ENCODE peak calls at places on chromosomes 3 and 15, in four cellular contexts. V is heart left ventricle, Y is Calu3, M is foreskin fibroblast. I is an unnamed sample.

GRCh38 chr15:44718180-44718926 is 7.0 kb downstream of the B2M start:
- DNase-seq in Y (no peak), V (no peak), M (no peak), I (no peak)

GRCh38 chr3:115146418-115147328 is at the start of gene ZBTB20:
- DNase-seq in Y (peak; percentile 32), M (peak; percentile 71), V (peak; percentile 60), I (peak; percentile 99)

GRCh38 chr3:54951405-54951804 is 23.5 kb upstream of the LRTM1 start:
- DNase-seq in Y (no peak), M (peak; percentile 92), V (peak; percentile 76), I (no peak)

GRCh38 chr3:177977381-177978158 is 558.7 kb upstream of the KCNMB2 start:
- DNase-seq in V (no peak), M (peak; percentile 91), Y (peak; percentile 39), I (peak; percentile 33)

GRCh38 chr3:90016492-90017065 is 909.2 kb downstream of the EPHA3 start:
- DNase-seq in V (no peak), M (no peak), Y (peak; percentile 28), I (no peak)

GRCh38 chr3:177145954-177146353 is 51.3 kb downstream of the TBL1XR1 start:
- DNase-seq in M (no peak), V (no peak), Y (no peak), I (no peak)

GRCh38 chr3:118838871-118839270 is 195.8 kb downstream of the IGSF11 start:
- DNase-seq in V (no peak), Y (no peak), M (no peak), I (no peak)

GRCh38 chr3:194330579-194330978 is 20.5 kb downstream of the CPN2 start:
- DNase-seq in Y (no peak), V (peak; percentile 69), M (no peak), I (no peak)

GRCh38 chr15:59550961-59551360 is 60.6 kb upstream of the GCNT3 start:
- DNase-seq in M (no peak), V (no peak), Y (no peak), I (no peak)

GRCh38 chr3:37974121-37974927 is 16.3 kb upstream of the VILL start:
- DNase-seq in Y (peak; percentile 81), M (peak; percentile 48), V (peak; percentile 61), I (peak; percentile 28)

I was measured in Caki2.